ENCODE peak calls at places on chromosomes 11 and 22, in nine cellular contexts. C is HCT116, Y is GM23338, E is Panc1, K is SK-N-SH, G is HL-60, J is K562, M is HepG2, I is GM12878. F is an unnamed sample.
A peak's percentile ranks its signal among the peaks of the same experiment; 100 is the strongest.

GRCh38 chr11:130179396-130180306 is 20.1 kb downstream of the ST14 start:
- DNase-seq in C (no peak), Y (no peak), E (no peak), K (no peak), G (no peak), J (no peak), M (no peak), I (no peak), F (no peak)

GRCh38 chr11:68996376-68997123 is 15.8 kb upstream of the MRGPRD start:
- DNase-seq in C (no peak), Y (no peak), E (no peak), K (no peak), G (no peak), J (no peak), M (no peak), I (no peak), F (no peak)

GRCh38 chr11:66868726-66869291 is 11.9 kb downstream of the LRFN4 start:
- DNase-seq in C (peak; percentile 71), Y (peak; percentile 94), E (no peak), K (peak; percentile 71), G (peak; percentile 80), J (peak; percentile 87), M (peak; percentile 82), I (peak; percentile 40), F (peak; percentile 89)

GRCh38 chr11:72378704-72379383 is 55.5 kb downstream of the CLPB start:
- DNase-seq in C (no peak), Y (no peak), E (no peak), K (no peak), G (no peak), J (no peak), M (no peak), I (no peak), F (no peak)

GRCh38 chr11:57491371-57492061 is 24.0 kb downstream of the SLC43A1 start:
- DNase-seq in C (no peak), Y (peak; percentile 85), E (no peak), K (peak; percentile 73), G (peak; percentile 57), J (peak; percentile 71), M (peak; percentile 38), I (no peak), F (no peak)

GRCh38 chr11:30853470-30853869 is 267.3 kb upstream of the MPPED2 start:
- DNase-seq in C (no peak), Y (no peak), E (no peak), K (no peak), G (no peak), J (no peak), M (no peak), I (no peak), F (no peak)

GRCh38 chr11:109405671-109406070 is 16.3 kb upstream of the C11orf87 start:
- DNase-seq in C (no peak), Y (no peak), E (no peak), K (no peak), G (no peak), J (no peak), M (no peak), I (no peak), F (no peak)

GRCh38 chr11:119550330-119550729 is 127.4 kb upstream of the THY1 start:
- DNase-seq in C (no peak), Y (no peak), E (no peak), K (no peak), G (no peak), J (no peak), M (no peak), I (no peak), F (no peak)

GRCh38 chr11:30008946-30009525 is 7.8 kb downstream of the KCNA4 start:
- DNase-seq in C (no peak), Y (no peak), E (no peak), K (no peak), G (no peak), J (no peak), M (no peak), I (no peak), F (no peak)

GRCh38 chr22:42990131-42990838 is 24.7 kb downstream of the PACSIN2 start:
- DNase-seq in C (no peak), Y (peak; percentile 51), E (peak; percentile 24), K (no peak), G (no peak), J (no peak), M (peak; percentile 45), I (no peak), F (peak; percentile 86)

GRCh38 chr11:56783448-56784041 is 35.0 kb upstream of the OR9G4 start:
- DNase-seq in C (peak; percentile 52), Y (peak; percentile 90), E (peak; percentile 18), K (peak; percentile 12), G (peak; percentile 9), J (peak; percentile 13), M (peak; percentile 49), I (no peak), F (peak; percentile 79)

DNA sequence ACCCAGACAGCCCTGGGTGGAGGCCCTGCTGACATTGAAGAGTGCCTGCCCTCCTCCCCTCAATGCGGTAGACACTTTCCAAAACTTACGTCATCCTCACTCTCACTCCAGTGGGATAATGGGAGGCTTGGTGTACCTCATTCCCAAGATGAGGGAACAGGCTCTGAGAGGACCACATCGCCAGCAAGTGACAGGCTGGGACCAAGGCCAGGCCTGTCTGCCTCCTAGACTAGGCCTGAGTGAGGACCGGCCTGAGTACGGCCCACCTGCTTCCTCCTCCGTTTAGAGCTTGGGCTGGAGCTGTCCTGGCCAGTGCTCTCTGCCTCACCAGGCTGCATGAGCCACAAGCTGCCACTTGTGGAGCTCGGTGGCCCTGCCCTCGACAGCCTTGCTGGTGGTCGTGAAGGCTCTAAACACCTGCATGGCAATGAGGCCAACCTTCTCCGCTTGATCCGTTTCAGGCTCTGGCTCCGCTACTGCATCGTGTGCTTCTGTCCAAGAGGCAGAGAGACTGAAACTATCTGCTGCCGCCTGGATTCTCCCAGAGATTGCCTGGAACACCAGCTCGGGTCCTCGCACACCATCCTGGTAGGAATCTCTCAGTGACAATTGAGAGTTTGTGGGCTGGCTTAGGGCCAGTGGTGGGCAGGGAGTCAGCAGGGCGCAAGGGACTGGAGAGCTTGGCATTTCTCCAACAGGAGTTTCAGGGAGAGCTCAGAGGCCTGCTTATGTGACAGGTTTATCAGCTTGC is 9.5 kb downstream of the LRRC75B start:
- DNase-seq in C (no peak), Y (no peak), E (no peak), K (peak; percentile 84), G (no peak), J (no peak), M (peak; percentile 76), I (no peak), F (no peak)
- TF ChIP-seq REST in C (no peak), Y (no peak), E (no peak), K (no peak), G (no peak), J (no peak), M (no peak), I (no peak), F (no peak)

GRCh38 chr22:20023214-20023613 is 2.3 kb downstream of the TANGO2 start:
- DNase-seq in C (no peak), Y (no peak), E (no peak), K (no peak), G (no peak), J (no peak), M (no peak), I (no peak), F (no peak)

GRCh38 chr22:20019661-20020532 is 1.0 kb upstream of the TANGO2 start:
- DNase-seq in C (no peak), Y (no peak), E (no peak), K (no peak), G (no peak), J (no peak), M (no peak), I (no peak), F (no peak)

GRCh38 chr22:20022231-20023069 is 1.5 kb downstream of the TANGO2 start:
- DNase-seq in C (no peak), Y (no peak), E (no peak), K (no peak), G (peak; percentile 47), J (no peak), M (no peak), I (no peak), F (no peak)

GRCh38 chr22:20020533-20021195 is at the start of gene TANGO2:
- DNase-seq in C (peak; percentile 68), Y (peak; percentile 94), E (no peak), K (peak; percentile 99), G (peak; percentile 87), J (peak; percentile 100), M (peak; percentile 74), I (peak; percentile 37), F (peak; percentile 77)

GRCh38 chr22:20021196-20022181 is 579 bp downstream of the TANGO2 start:
- DNase-seq in C (no peak), Y (no peak), E (no peak), K (peak; percentile 75), G (peak; percentile 9), J (peak; percentile 93), M (peak; percentile 49), I (no peak), F (no peak)
- TF ChIP-seq REST in C (no peak), Y (no peak), E (no peak), K (no peak), G (no peak), J (peak; percentile 83), M (no peak), I (no peak), F (no peak)

GRCh38 chr11:117228091-117228490 is 3.8 kb downstream of the PCSK7 start:
- DNase-seq in C (no peak), Y (no peak), E (no peak), K (no peak), G (no peak), J (no peak), M (no peak), I (no peak), F (no peak)
- TF ChIP-seq REST in C (no peak), Y (no peak), E (no peak), K (no peak), G (no peak), J (no peak), M (no peak), I (no peak), F (no peak)

GRCh38 chr11:59206635-59207034 is 6.1 kb downstream of the MPEG1 start:
- DNase-seq in C (peak; percentile 21), Y (peak; percentile 73), E (no peak), K (peak; percentile 34), G (peak; percentile 56), J (peak; percentile 38), M (peak; percentile 42), I (no peak), F (peak; percentile 48)
- TF ChIP-seq REST in C (no peak), Y (no peak), E (no peak), K (no peak), G (no peak), J (no peak), M (no peak), I (no peak), F (no peak)

GRCh38 chr11:65112551-65113360 is 1.1 kb downstream of the TM7SF2 start:
- DNase-seq in C (no peak), Y (peak; percentile 78), E (peak; percentile 22), K (peak; percentile 85), G (peak; percentile 55), J (peak; percentile 64), M (peak; percentile 41), I (no peak), F (peak; percentile 53)
- TF ChIP-seq REST in C (no peak), Y (no peak), E (no peak), K (no peak), G (no peak), J (no peak), M (peak; percentile 24), I (no peak), F (no peak)